ENCODE peak calls at places on chromosomes 12 and 14, in four cellular contexts. S, R, X and F are unnamed samples.

GRCh38 chr12:53096089-53096741 is 1.3 kb upstream of the IGFBP6 start:
- DNase-seq in S (no peak), X (no peak), R (peak; percentile 43), F (no peak)

GRCh38 chr12:131129839-131130238 is 176.1 kb downstream of the ADGRD1 start:
- DNase-seq in R (no peak), X (no peak), S (no peak), F (no peak)

GRCh38 chr14:64060648-64061096 is 207.9 kb downstream of the SYNE2 start:
- DNase-seq in R (peak; percentile 79), S (peak; percentile 5), X (peak; percentile 15), F (peak; percentile 23)

GRCh38 chr12:109715310-109716091 is 1.9 kb downstream of the FAM222A start:
- DNase-seq in S (peak; percentile 61), X (no peak), R (peak; percentile 63), F (peak; percentile 42)

GRCh38 chr14:103522649-103523582 is at the start of gene CKB:
- DNase-seq in R (peak; percentile 78), X (no peak), S (peak; percentile 75), F (peak; percentile 72)

GRCh38 chr14:22824711-22825359 is 4.9 kb upstream of the MRPL52 start:
- DNase-seq in S (peak; percentile 75), R (no peak), X (peak; percentile 85), F (peak; percentile 81)

GRCh38 chr14:28754209-28754985 is 12.2 kb upstream of the FOXG1 start:
- DNase-seq in R (peak; percentile 33), S (peak; percentile 49), X (peak; percentile 77), F (peak; percentile 57)

GRCh38 chr12:124556896-124557501 is 10.4 kb downstream of the NCOR2 start:
- DNase-seq in X (no peak), S (no peak), R (no peak), F (no peak)

GRCh38 chr12:122996188-122996601 is 15.7 kb downstream of the ARL6IP4 start:
- DNase-seq in S (no peak), X (no peak), R (no peak), F (no peak)

GRCh38 chr12:15208871-15209656 is 12.2 kb downstream of the RERG start:
- DNase-seq in X (no peak), R (no peak), S (no peak), F (no peak)

GRCh38 chr12:104456950-104457745 is 400 bp downstream of the CHST11 start:
- DNase-seq in S (peak; percentile 60), R (peak; percentile 55), X (no peak), F (peak; percentile 89)

GRCh38 chr14:102594514-102595175 is 2.2 kb downstream of the RCOR1 start:
- DNase-seq in X (peak; percentile 70), R (peak; percentile 66), S (peak; percentile 29), F (peak; percentile 79)

GRCh38 chr12:108792361-108793292 is 61.3 kb upstream of the CORO1C start:
- DNase-seq in R (no peak), X (no peak), S (no peak), F (no peak)

GRCh38 chr12:96240251-96240650 is 46.1 kb downstream of the ELK3 start:
- DNase-seq in X (no peak), S (no peak), R (no peak), F (no peak)
- TF ChIP-seq NR3C1 in X (no peak), S (no peak), R (no peak), F (no peak)

GRCh38 chr14:24430682-24431568 is 1.2 kb downstream of the KHNYN start:
- DNase-seq in X (no peak), S (no peak), R (peak; percentile 41), F (no peak)

GRCh38 chr14:24427537-24428508 is 1.6 kb downstream of the CBLN3 start:
- DNase-seq in R (no peak), X (peak; percentile 47), S (no peak), F (no peak)

GRCh38 chr14:24428628-24429394 is 657 bp downstream of the CBLN3 start:
- DNase-seq in R (no peak), X (no peak), S (no peak), F (no peak)

GRCh38 chr14:24430143-24430681 is 458 bp downstream of the KHNYN start:
- DNase-seq in X (peak; percentile 71), R (peak; percentile 70), S (peak; percentile 88), F (peak; percentile 74)

GRCh38 chr14:24429395-24430142 is at the start of the genes CBLN3 and KHNYN:
- DNase-seq in X (peak; percentile 94), S (peak; percentile 88), R (peak; percentile 80), F (peak; percentile 96)
- TF ChIP-seq NR3C1 in X (peak; percentile 93), S (no peak), R (no peak), F (no peak)

DNA sequence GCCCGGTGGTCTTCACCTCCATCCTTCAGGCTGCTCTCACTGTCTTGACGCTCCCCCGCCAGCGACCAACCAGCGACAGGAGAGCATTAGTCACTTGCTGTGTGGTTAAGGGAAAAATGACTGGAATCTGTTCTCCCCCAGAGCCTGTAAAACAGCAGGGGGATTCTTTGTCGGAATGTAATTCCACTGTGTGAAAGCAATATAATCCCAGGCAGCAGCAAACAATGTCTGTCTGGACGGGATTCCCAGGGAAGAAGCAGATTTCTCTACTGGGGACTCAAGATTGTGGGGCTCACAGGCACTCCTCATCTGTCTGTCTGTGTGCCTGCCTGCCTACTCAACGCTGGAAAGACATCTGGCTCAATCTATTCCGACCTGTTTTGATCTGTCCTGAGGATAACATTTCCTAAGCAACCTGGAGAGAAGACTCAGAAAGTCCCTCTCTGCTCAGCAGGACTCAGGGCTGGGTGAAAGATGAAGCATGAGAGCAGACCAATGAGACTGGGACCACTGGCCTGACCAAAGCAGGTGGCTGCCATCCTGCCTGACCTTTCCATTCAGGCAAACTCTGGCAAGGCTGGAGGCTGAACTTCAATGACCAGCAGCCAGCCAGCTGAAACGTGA is 54.6 kb downstream of the NUAK1 start:
- DNase-seq in S (no peak), X (peak; percentile 29), R (peak; percentile 57), F (peak; percentile 57)
- TF ChIP-seq NR3C1 in S (no peak), X (no peak), R (no peak), F (no peak)

GRCh38 chr12:63904653-63905052 is 60.2 kb downstream of the SRGAP1 start:
- DNase-seq in X (no peak), S (no peak), R (no peak), F (no peak)

GRCh38 chr12:63906876-63907275 is 62.4 kb downstream of the SRGAP1 start:
- DNase-seq in S (no peak), X (no peak), R (no peak), F (no peak)

GRCh38 chr12:63907561-63907960 is 63.1 kb downstream of the SRGAP1 start:
- DNase-seq in X (no peak), R (no peak), S (no peak), F (no peak)

GRCh38 chr12:63909746-63910145 is 65.2 kb downstream of the SRGAP1 start:
- DNase-seq in X (no peak), R (no peak), S (no peak), F (no peak)

DNA sequence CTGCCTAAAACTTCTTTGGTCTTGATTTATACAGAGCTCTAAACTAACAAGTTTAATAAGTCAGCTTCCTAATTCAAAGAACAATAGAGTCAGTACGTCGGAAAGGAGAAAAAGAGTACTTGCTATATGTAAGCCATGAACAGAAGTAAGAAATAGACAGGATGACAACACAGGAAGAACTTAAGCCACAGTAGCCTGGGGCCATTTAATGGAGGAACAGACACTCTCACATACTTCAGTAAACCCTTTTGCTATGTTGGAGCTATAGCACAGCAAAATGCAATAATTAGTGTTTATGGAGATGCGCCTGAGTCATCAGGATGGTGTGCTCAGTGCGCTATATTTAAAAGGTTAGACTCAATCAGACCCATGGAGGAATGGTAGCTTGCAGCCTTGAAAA is 61.0 kb downstream of the SRGAP1 start:
- DNase-seq in S (no peak), X (no peak), R (no peak), F (no peak)
- TF ChIP-seq NR3C1 in S (no peak), X (no peak), R (no peak), F (no peak)